ENCODE peak calls at places on chromosomes 4 and X, in eight cellular contexts. One of them, this sample, is unnamed.

GRCh38 chrX:31199051-31199769 is 127.4 kb upstream of the FTHL17 start:
- DNase-seq in SK-N-SH: no peak
- DNase-seq in GM12878: no peak
- DNase-seq in K562: no peak
- DNase-seq in HepG2: no peak
- DNase-seq in A549: no peak
- DNase-seq in HCT116: no peak
- DNase-seq in endothelial cell of umbilical vein: peak; percentile 59
- DNase-seq in this sample: no peak

GRCh38 chrX:30010471-30010870 is 204.9 kb upstream of the MAGEB2 start:
- DNase-seq in A549: no peak
- DNase-seq in GM12878: no peak
- DNase-seq in endothelial cell of umbilical vein: no peak
- DNase-seq in K562: no peak
- DNase-seq in SK-N-SH: no peak
- DNase-seq in HCT116: no peak
- DNase-seq in HepG2: no peak
- DNase-seq in this sample: no peak

GRCh38 chr4:173371292-173372192 is 788 bp downstream of the SAP30 start:
- DNase-seq in GM12878: no peak
- DNase-seq in SK-N-SH: peak; percentile 56
- DNase-seq in endothelial cell of umbilical vein: peak; percentile 83
- DNase-seq in HepG2: peak; percentile 29
- DNase-seq in HCT116: no peak
- DNase-seq in A549: peak; percentile 51
- DNase-seq in K562: peak; percentile 55
- DNase-seq in this sample: peak; percentile 79

GRCh38 chr4:184306949-184307348 is 89.3 kb upstream of the ENPP6 start:
- DNase-seq in K562: no peak
- DNase-seq in endothelial cell of umbilical vein: no peak
- DNase-seq in A549: no peak
- DNase-seq in GM12878: no peak
- DNase-seq in HCT116: no peak
- DNase-seq in HepG2: no peak
- DNase-seq in SK-N-SH: no peak
- DNase-seq in this sample: no peak

GRCh38 chrX:154051210-154051810 is 31.6 kb upstream of the IRAK1 start:
- DNase-seq in SK-N-SH: peak; percentile 70
- DNase-seq in GM12878: no peak
- DNase-seq in HCT116: peak; percentile 3
- DNase-seq in A549: peak; percentile 51
- DNase-seq in HepG2: peak; percentile 45
- DNase-seq in endothelial cell of umbilical vein: peak; percentile 55
- DNase-seq in K562: peak; percentile 57
- DNase-seq in this sample: peak; percentile 67

GRCh38 chr4:6582889-6583504 is 8.0 kb downstream of the MAN2B2 start:
- DNase-seq in A549: peak; percentile 57
- DNase-seq in HepG2: peak; percentile 55
- DNase-seq in endothelial cell of umbilical vein: peak; percentile 27
- DNase-seq in HCT116: peak; percentile 40
- DNase-seq in SK-N-SH: peak; percentile 62
- DNase-seq in K562: peak; percentile 89
- DNase-seq in GM12878: peak; percentile 2
- DNase-seq in this sample: peak; percentile 66

GRCh38 chrX:55623100-55623499 is at the start of gene FOXR2:
- DNase-seq in K562: no peak
- DNase-seq in HepG2: no peak
- DNase-seq in endothelial cell of umbilical vein: no peak
- DNase-seq in A549: no peak
- DNase-seq in GM12878: no peak
- DNase-seq in SK-N-SH: no peak
- DNase-seq in HCT116: no peak
- DNase-seq in this sample: no peak

GRCh38 chr4:139761461-139761860 is 95.8 kb downstream of the MGST2 start:
- DNase-seq in A549: peak; percentile 31
- DNase-seq in SK-N-SH: peak; percentile 32
- DNase-seq in GM12878: no peak
- DNase-seq in HCT116: peak; percentile 24
- DNase-seq in HepG2: peak; percentile 82
- DNase-seq in endothelial cell of umbilical vein: no peak
- DNase-seq in K562: peak; percentile 27
- DNase-seq in this sample: peak; percentile 67

GRCh38 chrX:110145854-110146253 is 142.9 kb downstream of the TMEM164 start:
- DNase-seq in HCT116: no peak
- DNase-seq in A549: peak; percentile 36
- DNase-seq in GM12878: no peak
- DNase-seq in K562: peak; percentile 30
- DNase-seq in endothelial cell of umbilical vein: peak; percentile 36
- DNase-seq in HepG2: no peak
- DNase-seq in SK-N-SH: peak; percentile 23
- DNase-seq in this sample: peak; percentile 47

GRCh38 chrX:153818571-153819397 is 11.6 kb downstream of the PDZD4 start:
- DNase-seq in GM12878: no peak
- DNase-seq in HCT116: no peak
- DNase-seq in SK-N-SH: peak; percentile 90
- DNase-seq in HepG2: no peak
- DNase-seq in endothelial cell of umbilical vein: peak; percentile 23
- DNase-seq in K562: peak; percentile 84
- DNase-seq in A549: no peak
- DNase-seq in this sample: peak; percentile 57

GRCh38 chrX:41589634-41590270 is 99.0 kb upstream of the GPR34 start:
- DNase-seq in K562: no peak
- DNase-seq in endothelial cell of umbilical vein: no peak
- DNase-seq in GM12878: no peak
- DNase-seq in A549: peak; percentile 59
- DNase-seq in SK-N-SH: no peak
- DNase-seq in HepG2: peak; percentile 1
- DNase-seq in HCT116: no peak
- DNase-seq in this sample: no peak

GRCh38 chr4:12555011-12555410 is 929.1 kb downstream of the RAB28 start:
- DNase-seq in endothelial cell of umbilical vein: no peak
- DNase-seq in GM12878: no peak
- DNase-seq in A549: no peak
- DNase-seq in HepG2: no peak
- DNase-seq in SK-N-SH: no peak
- DNase-seq in K562: no peak
- DNase-seq in HCT116: no peak
- DNase-seq in this sample: peak; percentile 59

GRCh38 chr4:38930199-38930598 is 62.6 kb downstream of the FAM114A1 start:
- DNase-seq in GM12878: no peak
- DNase-seq in endothelial cell of umbilical vein: no peak
- DNase-seq in SK-N-SH: peak; percentile 27
- DNase-seq in K562: no peak
- DNase-seq in HepG2: no peak
- DNase-seq in A549: no peak
- DNase-seq in HCT116: no peak
- DNase-seq in this sample: no peak

GRCh38 chrX:105822138-105823091 is at the start of gene NRK:
- DNase-seq in SK-N-SH: peak; percentile 27
- DNase-seq in HCT116: no peak
- DNase-seq in HepG2: no peak
- DNase-seq in GM12878: no peak
- DNase-seq in endothelial cell of umbilical vein: peak; percentile 31
- DNase-seq in A549: no peak
- DNase-seq in K562: no peak
- DNase-seq in this sample: no peak

GRCh38 chr4:84035568-84035967 is 463.5 kb downstream of the NKX6-1 start:
- DNase-seq in endothelial cell of umbilical vein: no peak
- DNase-seq in GM12878: no peak
- DNase-seq in K562: no peak
- DNase-seq in HepG2: no peak
- DNase-seq in SK-N-SH: no peak
- DNase-seq in A549: no peak
- DNase-seq in HCT116: no peak
- DNase-seq in this sample: no peak

GRCh38 chr4:42768125-42768748 is 111.3 kb upstream of the ATP8A1 start:
- DNase-seq in GM12878: no peak
- DNase-seq in A549: no peak
- DNase-seq in SK-N-SH: no peak
- DNase-seq in HepG2: no peak
- DNase-seq in K562: no peak
- DNase-seq in HCT116: no peak
- DNase-seq in endothelial cell of umbilical vein: no peak
- DNase-seq in this sample: no peak

GRCh38 chrX:42241421-42241820 is 318.1 kb upstream of the CASK start:
- DNase-seq in SK-N-SH: no peak
- DNase-seq in HCT116: no peak
- DNase-seq in endothelial cell of umbilical vein: no peak
- DNase-seq in K562: no peak
- DNase-seq in A549: no peak
- DNase-seq in GM12878: no peak
- DNase-seq in HepG2: no peak
- DNase-seq in this sample: no peak

GRCh38 chr4:169050308-169050707 is 40.3 kb upstream of the CBR4 start:
- DNase-seq in SK-N-SH: no peak
- DNase-seq in endothelial cell of umbilical vein: peak; percentile 93
- DNase-seq in K562: no peak
- DNase-seq in HepG2: no peak
- DNase-seq in GM12878: no peak
- DNase-seq in A549: no peak
- DNase-seq in HCT116: no peak
- DNase-seq in this sample: no peak

GRCh38 chr4:88097781-88098180 is 60.7 kb downstream of the ABCG2 start:
- DNase-seq in endothelial cell of umbilical vein: no peak
- DNase-seq in K562: no peak
- DNase-seq in GM12878: no peak
- DNase-seq in SK-N-SH: no peak
- DNase-seq in HCT116: no peak
- DNase-seq in A549: no peak
- DNase-seq in HepG2: no peak
- DNase-seq in this sample: no peak

GRCh38 chr4:74618659-74619058 is 173.7 kb downstream of the AREG start:
- DNase-seq in SK-N-SH: no peak
- DNase-seq in endothelial cell of umbilical vein: peak; percentile 80
- DNase-seq in A549: peak; percentile 94
- DNase-seq in K562: no peak
- DNase-seq in HCT116: no peak
- DNase-seq in HepG2: no peak
- DNase-seq in GM12878: no peak
- DNase-seq in this sample: no peak

DNA sequence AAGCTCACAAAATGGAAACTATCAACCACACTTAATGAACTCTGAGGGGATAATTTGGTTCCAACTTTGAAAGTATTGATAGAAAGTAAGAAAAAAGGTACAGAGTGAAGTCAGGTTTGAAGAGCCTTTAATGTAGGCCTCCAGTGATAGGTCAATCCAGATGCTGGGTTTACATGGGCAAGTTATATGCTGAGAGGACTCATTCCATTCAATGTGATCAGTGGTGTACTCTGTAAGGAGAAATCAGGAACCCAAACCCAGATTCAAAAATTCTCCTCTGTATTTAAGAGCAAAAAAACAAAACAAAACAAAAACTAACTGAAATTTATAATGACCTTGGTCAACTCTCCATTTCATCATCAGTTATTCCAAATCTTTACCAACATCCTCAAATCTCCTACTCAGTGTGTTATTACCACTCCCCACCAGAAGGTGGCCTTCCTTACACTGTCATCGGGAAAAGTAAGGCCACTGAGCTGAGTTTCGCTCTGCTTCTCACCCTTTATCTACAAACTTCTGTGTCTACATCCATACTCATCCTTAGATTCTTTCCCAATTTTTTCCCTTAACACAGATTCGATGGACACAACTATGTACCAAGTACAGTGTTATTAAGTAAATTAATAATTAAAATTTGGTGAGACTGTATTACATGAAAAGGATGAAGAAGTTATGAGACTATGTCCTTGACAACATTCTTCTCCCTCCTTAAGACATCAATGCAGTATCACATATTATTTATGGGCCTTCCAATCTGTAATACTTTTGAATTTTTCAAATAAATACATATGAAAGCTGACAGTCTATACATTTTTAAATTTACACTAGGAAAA is 88.3 kb downstream of the ZAR1 start:
- DNase-seq in GM12878: peak; percentile 12
- DNase-seq in endothelial cell of umbilical vein: peak; percentile 77
- DNase-seq in K562: peak; percentile 45
- DNase-seq in HCT116: peak; percentile 36
- DNase-seq in A549: peak; percentile 65
- DNase-seq in SK-N-SH: peak; percentile 59
- DNase-seq in HepG2: peak; percentile 64
- DNase-seq in this sample: peak; percentile 76
- TF ChIP-seq CTCF in GM12878: peak; percentile 86
- TF ChIP-seq CTCF in endothelial cell of umbilical vein: peak; percentile 69
- TF ChIP-seq CTCF in K562: peak; percentile 80
- TF ChIP-seq CTCF in HCT116: peak; percentile 78
- TF ChIP-seq CTCF in A549: peak; percentile 69
- TF ChIP-seq CTCF in SK-N-SH: peak; percentile 87
- TF ChIP-seq CTCF in HepG2: peak; percentile 85
- TF ChIP-seq CTCF in this sample: peak; percentile 82

GRCh38 chr4:15361529-15361928 is 66.3 kb upstream of the C1QTNF7 start:
- DNase-seq in SK-N-SH: no peak
- DNase-seq in endothelial cell of umbilical vein: no peak
- DNase-seq in A549: no peak
- DNase-seq in HCT116: no peak
- DNase-seq in HepG2: no peak
- DNase-seq in GM12878: no peak
- DNase-seq in K562: no peak
- DNase-seq in this sample: no peak
- TF ChIP-seq MAX in SK-N-SH: no peak
- TF ChIP-seq MAX in endothelial cell of umbilical vein: no peak
- TF ChIP-seq MAX in A549: no peak
- TF ChIP-seq MAX in HCT116: no peak
- TF ChIP-seq MAX in HepG2: no peak
- TF ChIP-seq MAX in GM12878: no peak
- TF ChIP-seq MAX in K562: no peak
- TF ChIP-seq MAX in this sample: no peak

GRCh38 chr4:25356068-25356467 is 21.0 kb upstream of the ANAPC4 start:
- DNase-seq in GM12878: no peak
- DNase-seq in endothelial cell of umbilical vein: no peak
- DNase-seq in A549: no peak
- DNase-seq in HCT116: no peak
- DNase-seq in SK-N-SH: no peak
- DNase-seq in HepG2: no peak
- DNase-seq in K562: no peak
- DNase-seq in this sample: no peak

GRCh38 chr4:25361253-25361652 is 15.8 kb upstream of the ANAPC4 start:
- DNase-seq in K562: no peak
- DNase-seq in GM12878: no peak
- DNase-seq in HCT116: no peak
- DNase-seq in A549: no peak
- DNase-seq in endothelial cell of umbilical vein: no peak
- DNase-seq in HepG2: no peak
- DNase-seq in SK-N-SH: no peak
- DNase-seq in this sample: peak; percentile 18

GRCh38 chr4:25358515-25359275 is 18.4 kb upstream of the ANAPC4 start:
- DNase-seq in GM12878: no peak
- DNase-seq in endothelial cell of umbilical vein: no peak
- DNase-seq in SK-N-SH: no peak
- DNase-seq in HCT116: no peak
- DNase-seq in K562: no peak
- DNase-seq in HepG2: no peak
- DNase-seq in A549: no peak
- DNase-seq in this sample: peak; percentile 21
- H3K4me3 ChIP-seq in GM12878: no peak overlapping the region
- H3K4me3 ChIP-seq in endothelial cell of umbilical vein: no peak overlapping the region
- H3K4me3 ChIP-seq in SK-N-SH: no peak overlapping the region
- H3K4me3 ChIP-seq in HCT116: no peak overlapping the region
- H3K4me3 ChIP-seq in K562: no peak overlapping the region
- H3K4me3 ChIP-seq in HepG2: no peak overlapping the region
- H3K4me3 ChIP-seq in A549: no peak overlapping the region
- H3K4me3 ChIP-seq in this sample: no peak overlapping the region

GRCh38 chrX:46978341-46979291 is 66.4 kb downstream of the JADE3 start:
- DNase-seq in A549: peak; percentile 89
- DNase-seq in K562: peak; percentile 57
- DNase-seq in GM12878: peak; percentile 39
- DNase-seq in HepG2: peak; percentile 64
- DNase-seq in HCT116: peak; percentile 68
- DNase-seq in endothelial cell of umbilical vein: peak; percentile 87
- DNase-seq in SK-N-SH: peak; percentile 42
- DNase-seq in this sample: peak; percentile 83

GRCh38 chrX:46979340-46979739 is 67.1 kb downstream of the JADE3 start:
- DNase-seq in HCT116: peak; percentile 13
- DNase-seq in A549: peak; percentile 20
- DNase-seq in HepG2: no peak
- DNase-seq in SK-N-SH: no peak
- DNase-seq in endothelial cell of umbilical vein: peak; percentile 76
- DNase-seq in K562: no peak
- DNase-seq in GM12878: no peak
- DNase-seq in this sample: no peak
- TF ChIP-seq CTCF in HCT116: no peak
- TF ChIP-seq CTCF in A549: no peak
- TF ChIP-seq CTCF in HepG2: no peak
- TF ChIP-seq CTCF in SK-N-SH: no peak
- TF ChIP-seq CTCF in endothelial cell of umbilical vein: no peak
- TF ChIP-seq CTCF in K562: no peak
- TF ChIP-seq CTCF in GM12878: no peak
- TF ChIP-seq CTCF in this sample: no peak

This sample was measured in NB4.